ENCODE peak calls at places on chromosome 17, in eight cellular contexts. P is cardiac fibroblast; N is activated naive CD4-positive, alpha-beta T cell treated with anti-CD3 and anti-CD28 coated beads for 36 hours; A is HEK293T; X is NCI-H146; C is anterior cingulate cortex; Q is ascending aorta; U is pons. B is an unnamed sample.

GRCh38 chr17:36641877-36642845 is 40.8 kb downstream of the MRM1 start:
- DNase-seq in P (no peak), N (peak; percentile 51), A (no peak), X (peak; percentile 61), C (no peak), Q (no peak), U (no peak), B (peak; percentile 18)

GRCh38 chr17:77819497-77819896 is 139.0 kb upstream of the TNRC6C start:
- DNase-seq in P (no peak), N (no peak), A (no peak), X (no peak), C (no peak), Q (no peak), U (no peak), B (no peak)

GRCh38 chr17:65742433-65743312 is 181.2 kb upstream of the AXIN2 start:
- DNase-seq in P (peak; percentile 75), N (peak; percentile 14), A (no peak), X (peak; percentile 42), C (no peak), Q (no peak), U (no peak), B (no peak)

GRCh38 chr17:28955408-28955807 is 4.1 kb upstream of the PHF12 start:
- DNase-seq in P (no peak), N (no peak), A (no peak), X (no peak), C (no peak), Q (no peak), U (no peak), B (no peak)

GRCh38 chr17:36183001-36183810 is 6.8 kb upstream of the TBC1D3B start:
- DNase-seq in P (peak; percentile 89), N (no peak), A (no peak), X (no peak), C (no peak), Q (no peak), U (no peak), B (peak; percentile 78)

GRCh38 chr17:51197754-51198153 is 31.5 kb downstream of the NME2 start:
- DNase-seq in P (no peak), N (no peak), A (no peak), X (no peak), C (no peak), Q (no peak), U (no peak), B (no peak)

GRCh38 chr17:62140836-62141235 is 75.8 kb upstream of the MED13 start:
- DNase-seq in P (peak; percentile 71), N (no peak), A (no peak), X (no peak), C (no peak), Q (no peak), U (no peak), B (no peak)

GRCh38 chr17:40956401-40957254 is 10.1 kb downstream of the KRT39 start:
- DNase-seq in P (peak; percentile 13), N (no peak), A (no peak), X (no peak), C (no peak), Q (no peak), U (no peak), B (no peak)

GRCh38 chr17:12078791-12079190 is 58.1 kb downstream of the MAP2K4 start:
- DNase-seq in P (peak; percentile 39), N (no peak), A (no peak), X (no peak), C (no peak), Q (no peak), U (no peak), B (no peak)

GRCh38 chr17:60630352-60630751 is 30.4 kb downstream of the PPM1D start:
- DNase-seq in P (peak; percentile 71), N (no peak), A (no peak), X (no peak), C (no peak), Q (no peak), U (peak; percentile 63), B (no peak)

GRCh38 chr17:42361781-42362186 is 26.5 kb downstream of the STAT3 start:
- DNase-seq in P (no peak), N (peak; percentile 70), A (no peak), X (no peak), C (no peak), Q (no peak), U (no peak), B (no peak)

GRCh38 chr17:78785011-78785662 is 3.1 kb upstream of the CYTH1 start:
- DNase-seq in P (no peak), N (no peak), A (no peak), X (no peak), C (no peak), Q (no peak), U (no peak), B (no peak)

GRCh38 chr17:75664099-75664549 is 2.8 kb downstream of the RECQL5 start:
- DNase-seq in P (no peak), N (no peak), A (no peak), X (no peak), C (no peak), Q (no peak), U (no peak), B (no peak)

GRCh38 chr17:56771975-56772374 is 61.7 kb downstream of the C17orf67 start:
- DNase-seq in P (no peak), N (no peak), A (no peak), X (no peak), C (no peak), Q (no peak), U (no peak), B (no peak)

GRCh38 chr17:47687748-47688147 is 6.2 kb upstream of the TBKBP1 start:
- DNase-seq in P (no peak), N (no peak), A (no peak), X (no peak), C (no peak), Q (no peak), U (peak; percentile 47), B (no peak)

GRCh38 chr17:35291802-35292201 is 48.9 kb downstream of the SLFN5 start:
- DNase-seq in P (peak; percentile 74), N (no peak), A (no peak), X (no peak), C (no peak), Q (no peak), U (no peak), B (no peak)

GRCh38 chr17:29569245-29569950 is 897 bp downstream of the TP53I13 start:
- DNase-seq in P (no peak), N (no peak), A (no peak), X (no peak), C (no peak), Q (no peak), U (no peak), B (no peak)

GRCh38 chr17:58332720-58333395 is 4.3 kb upstream of the TSPOAP1 start:
- DNase-seq in P (no peak), N (peak; percentile 81), A (no peak), X (no peak), C (no peak), Q (no peak), U (no peak), B (no peak)

GRCh38 chr17:80034977-80035686 is 540 bp downstream of the TBC1D16 start:
- DNase-seq in P (peak; percentile 38), N (peak; percentile 50), A (no peak), X (peak; percentile 17), C (no peak), Q (no peak), U (no peak), B (peak; percentile 18)

GRCh38 chr17:9465216-9465921 is 110.3 kb downstream of the STX8 start:
- DNase-seq in P (peak; percentile 87), N (no peak), A (no peak), X (no peak), C (no peak), Q (no peak), U (peak; percentile 19), B (no peak)

GRCh38 chr17:82148997-82149396 is 51.0 kb upstream of the FASN start:
- DNase-seq in P (no peak), N (no peak), A (no peak), X (no peak), C (no peak), Q (no peak), U (no peak), B (no peak)